ENCODE peak calls at places on chromosomes 13 and 19, in four cellular contexts. O is body of pancreas, T is tibial nerve, N is A549. Y is an unnamed sample. For H3K4me1, the result is how much of the 10 kb centered on the place peaks cover.

GRCh38 chr19:5870986-5871394 is 650 bp upstream of the FUT5 start:
- DNase-seq in O (no peak), T (no peak), N (no peak), Y (no peak)

GRCh38 chr19:38478273-38478971 is 44.9 kb downstream of the RYR1 start:
- DNase-seq in O (no peak), T (no peak), N (peak), Y (no peak)

GRCh38 chr13:87684850-87685735 is 13.9 kb downstream of the SLITRK5 start:
- DNase-seq in O (no peak), T (no peak), N (no peak), Y (no peak)

GRCh38 chr13:23674795-23675640 is 104.8 kb downstream of the TNFRSF19 start:
- DNase-seq in O (no peak), T (no peak), N (peak), Y (no peak)

GRCh38 chr19:46696052-46696451 is 20.9 kb downstream of the PRKD2 start:
- DNase-seq in O (no peak), T (no peak), N (no peak), Y (no peak)

GRCh38 chr19:1136201-1136600 is 32.4 kb downstream of the GPX4 start:
- DNase-seq in O (no peak), T (no peak), N (no peak), Y (no peak)

GRCh38 chr13:46728777-46729176 is 68.2 kb downstream of the ESD start:
- DNase-seq in O (no peak), T (no peak), N (peak), Y (no peak)

GRCh38 chr19:57473646-57474045 is 3.7 kb downstream of the ZNF772 start:
- DNase-seq in O (no peak), T (no peak), N (no peak), Y (no peak)

GRCh38 chr13:44298314-44298713 is 75.3 kb upstream of the SERP2 start:
- DNase-seq in O (no peak), T (no peak), N (no peak), Y (no peak)

GRCh38 chr19:12840091-12841079 is 2.1 kb downstream of the MAST1 start:
- DNase-seq in O (peak), T (no peak), N (no peak), Y (no peak)

GRCh38 chr13:112574476-112575294 is 13.3 kb downstream of the TUBGCP3 start:
- DNase-seq in O (no peak), T (no peak), N (no peak), Y (no peak)

GRCh38 chr19:1106841-1107654 is 3.3 kb downstream of the GPX4 start:
- DNase-seq in O (no peak), T (no peak), N (no peak), Y (peak)

GRCh38 chr19:8041553-8041952 is 11.0 kb upstream of the CCL25 start:
- DNase-seq in O (no peak), T (no peak), N (no peak), Y (no peak)

GRCh38 chr13:113750554-113751399 is 8.2 kb upstream of the TMEM255B start:
- DNase-seq in O (no peak), T (no peak), N (no peak), Y (no peak)

GRCh38 chr13:112143046-112143752 is 76.2 kb downstream of the SOX1 start:
- DNase-seq in O (no peak), T (no peak), N (no peak), Y (no peak)

GRCh38 chr13:46571189-46571901 is 18.4 kb downstream of the LRCH1 start:
- DNase-seq in O (no peak), T (no peak), N (no peak), Y (no peak)

GRCh38 chr13:94251801-94252200 is 227.7 kb downstream of the DCT start:
- DNase-seq in O (peak), T (no peak), N (no peak), Y (no peak)

GRCh38 chr19:49231804-49232203 is 74.2 kb downstream of the TRPM4 start:
- DNase-seq in O (no peak), T (no peak), N (no peak), Y (no peak)

GRCh38 chr19:38513762-38514167 is 80.3 kb downstream of the RYR1 start:
- DNase-seq in O (no peak), T (no peak), N (no peak), Y (no peak)

GRCh38 chr13:54633461-54633860 is 1604.8 kb downstream of the OLFM4 start:
- DNase-seq in O (no peak), T (no peak), N (no peak), Y (no peak)

GRCh38 chr13:31851201-31851600 is 111.9 kb downstream of the RXFP2 start:
- DNase-seq in O (no peak), T (no peak), N (no peak), Y (no peak)

GRCh38 chr13:24500977-24501376 is 11.6 kb downstream of the PARP4 start:
- DNase-seq in O (no peak), T (no peak), N (no peak), Y (no peak)

GRCh38 chr19:53432088-53432661 is 391 bp downstream of the ZNF761 start:
- DNase-seq in O (peak), T (no peak), N (no peak), Y (peak)

GRCh38 chr13:95349267-95349666 is 48.0 kb upstream of the ABCC4 start:
- DNase-seq in O (no peak), T (no peak), N (peak), Y (no peak)

GRCh38 chr13:62357887-62358645 is 942.4 kb upstream of the PCDH20 start:
- DNase-seq in O (peak), T (no peak), N (peak), Y (no peak)

GRCh38 chr19:7288131-7288530 is 6.1 kb downstream of the INSR start:
- DNase-seq in O (no peak), T (no peak), N (no peak), Y (no peak)

GRCh38 chr19:46489445-46490272 is 6.0 kb downstream of the PNMA8B start:
- DNase-seq in O (peak), T (peak), N (no peak), Y (peak)

GRCh38 chr19:11174336-11174735 is 18.8 kb upstream of the SPC24 start:
- DNase-seq in O (no peak), T (no peak), N (no peak), Y (no peak)

GRCh38 chr19:18046066-18046718 is 38.2 kb downstream of the ARRDC2 start:
- DNase-seq in O (peak), T (no peak), N (no peak), Y (no peak)

GRCh38 chr19:6064016-6064702 is 46.1 kb downstream of the RFX2 start:
- DNase-seq in O (no peak), T (no peak), N (no peak), Y (no peak)

GRCh38 chr13:101917475-101917810 is 465.0 kb downstream of the ITGBL1 start:
- DNase-seq in O (peak), T (no peak), N (no peak), Y (no peak)

GRCh38 chr19:4970558-4971423 is 1.9 kb downstream of the KDM4B start:
- DNase-seq in O (peak), T (no peak), N (no peak), Y (peak)

GRCh38 chr13:19178901-19179593 is 2.6 kb downstream of the TUBA3C start:
- DNase-seq in O (peak), T (no peak), N (no peak), Y (no peak)

GRCh38 chr13:113491418-113491883 is 940 bp upstream of the DCUN1D2 start:
- DNase-seq in O (peak), T (no peak), N (peak), Y (peak)

GRCh38 chr13:31121327-31122140 is 40.2 kb downstream of the HSPH1 start:
- DNase-seq in O (no peak), T (no peak), N (no peak), Y (no peak)

GRCh38 chr19:1852294-1852646 is 4.0 kb upstream of the REXO1 start:
- DNase-seq in O (no peak), T (no peak), N (no peak), Y (no peak)

DNA sequence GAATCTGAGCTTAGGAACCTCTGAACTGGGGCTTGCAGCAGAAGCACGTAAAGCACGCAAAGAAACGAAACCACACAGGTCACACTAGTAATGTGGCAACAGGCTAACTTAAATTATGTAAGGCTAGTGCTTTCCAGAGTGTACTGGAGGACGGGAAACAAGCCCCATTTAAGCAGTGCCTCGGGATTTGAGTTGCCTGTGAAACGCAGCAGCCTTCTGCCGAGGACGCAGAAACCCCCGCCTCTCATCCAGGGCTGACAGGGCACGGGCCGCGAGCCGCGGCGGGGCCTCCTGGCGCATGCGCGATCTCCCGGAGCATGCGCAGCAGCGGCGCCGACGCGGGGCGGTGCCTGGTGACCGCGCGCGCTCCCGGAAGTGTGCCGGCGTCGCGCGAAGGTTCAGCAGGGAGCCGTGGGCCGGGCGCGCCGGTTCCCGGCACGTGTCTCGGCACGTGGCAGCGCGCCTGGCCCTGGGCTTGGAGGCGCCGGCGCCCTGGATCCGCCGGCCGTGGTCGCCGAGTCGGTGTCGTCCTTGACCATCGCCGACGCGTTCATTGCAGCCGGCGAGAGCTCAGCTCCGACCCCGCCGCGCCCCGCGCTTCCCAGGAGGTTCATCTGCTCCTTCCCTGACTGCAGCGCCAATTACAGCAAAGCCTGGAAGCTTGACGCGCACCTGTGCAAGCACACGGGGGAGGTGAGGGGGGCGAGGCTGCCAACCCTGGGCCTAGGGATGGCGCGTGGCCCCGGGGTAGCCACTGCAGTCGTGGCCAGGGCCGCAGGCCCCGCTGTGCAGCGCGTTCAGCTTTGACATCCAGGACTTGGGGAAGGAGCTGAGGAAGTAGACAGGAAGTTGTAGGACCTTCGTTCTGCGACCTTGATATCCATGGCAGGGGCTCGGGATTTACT is at the start of gene GTF3A:
- DNase-seq in O (peak), T (peak), N (peak), Y (peak)
- TF ChIP-seq POLR2A in O (peak), T (peak), N (peak), Y (peak)

GRCh38 chr13:40673414-40673813 is 7.0 kb upstream of the FOXO1 start:
- DNase-seq in O (no peak), T (no peak), N (no peak), Y (no peak)
- H3K4me3 ChIP-seq in O (no peak), T (no peak), N (no peak), Y (no peak)

GRCh38 chr13:109892101-109892500 is 105.7 kb upstream of the IRS2 start:
- DNase-seq in O (no peak), T (no peak), N (no peak), Y (no peak)
- H3K4me1 ChIP-seq in O (under half), T (under half), N (under half), Y (under half)

DNA sequence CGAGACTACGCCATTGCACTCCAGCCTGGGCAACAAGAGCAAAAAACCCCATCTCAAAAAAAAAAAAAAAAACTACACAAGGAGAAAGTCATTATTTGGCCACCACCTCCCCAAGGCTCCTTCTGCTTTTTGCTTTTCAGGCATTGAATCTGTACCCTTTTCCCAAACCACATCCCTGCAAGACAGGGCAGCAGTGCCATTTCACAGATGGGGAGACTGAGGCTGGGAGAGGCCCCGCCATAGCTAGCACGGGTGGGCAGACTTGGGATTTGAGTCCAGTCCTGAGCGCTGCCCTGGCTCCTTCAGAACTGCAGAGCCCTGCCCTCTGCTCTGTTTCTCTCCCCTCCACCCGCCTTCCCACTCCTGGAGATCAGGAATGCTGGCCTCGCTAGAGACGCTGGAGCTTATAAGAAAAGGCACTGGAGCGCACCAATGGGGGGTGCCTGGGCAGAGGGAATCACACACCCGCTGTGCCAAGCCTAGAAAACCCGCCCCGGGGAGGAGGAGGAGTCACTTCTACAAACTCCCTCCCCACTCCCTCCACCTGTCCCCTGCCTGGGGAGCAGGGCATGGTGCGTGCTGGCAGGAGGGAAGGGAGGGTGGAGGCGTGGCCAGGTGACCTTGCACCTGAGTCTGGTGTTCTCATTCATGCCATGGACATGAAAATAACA is 17.6 kb downstream of the TJP3 start:
- DNase-seq in O (peak), T (no peak), N (no peak), Y (no peak)
- TF ChIP-seq POLR2A in O (no peak), T (no peak), N (no peak), Y (no peak)

GRCh38 chr19:54470276-54470887 is 2.7 kb downstream of the CDC42EP5 start:
- DNase-seq in O (no peak), T (no peak), N (no peak), Y (no peak)
- H3K4me3 ChIP-seq in O (no peak), T (peak), N (no peak), Y (peak)

GRCh38 chr19:14166448-14166847 is 30.1 kb upstream of the ASF1B start:
- DNase-seq in O (no peak), T (no peak), N (no peak), Y (no peak)

GRCh38 chr19:14167013-14167593 is 30.7 kb upstream of the ASF1B start:
- DNase-seq in O (no peak), T (no peak), N (no peak), Y (no peak)

GRCh38 chr19:14164724-14165493 is 28.5 kb upstream of the ASF1B start:
- DNase-seq in O (no peak), T (no peak), N (no peak), Y (no peak)

GRCh38 chr19:14167594-14168138 is 31.3 kb upstream of the ASF1B start:
- DNase-seq in O (no peak), T (no peak), N (no peak), Y (no peak)

DNA sequence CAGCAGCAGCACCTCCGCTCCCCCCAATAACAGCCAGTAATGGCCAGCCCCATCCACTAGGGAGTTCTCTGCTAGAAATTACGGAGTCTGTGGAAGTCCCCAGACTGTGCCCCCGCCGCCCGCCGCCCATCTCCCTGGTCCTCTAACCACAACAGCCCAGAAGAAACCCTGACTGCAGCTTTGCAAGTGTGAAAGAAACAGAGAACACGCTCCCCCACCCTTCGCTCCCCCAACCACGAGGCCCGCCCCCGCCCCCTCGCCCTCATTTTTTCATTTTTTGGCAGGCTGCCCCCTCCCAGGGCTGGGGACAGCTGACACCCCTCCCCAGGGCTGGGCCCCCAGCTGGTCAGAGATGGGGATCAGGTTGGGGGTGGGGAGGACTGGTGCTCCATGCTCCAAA is 29.6 kb upstream of the ASF1B start:
- DNase-seq in O (no peak), T (no peak), N (no peak), Y (no peak)
- H3K4me1 ChIP-seq in O (under half), T (under half), N (under half), Y (under half)

GRCh38 chr13:21020581-21020980 is 40.8 kb downstream of the LATS2 start:
- DNase-seq in O (no peak), T (no peak), N (no peak), Y (no peak)
- TF ChIP-seq POLR2A in O (no peak), T (no peak), N (no peak), Y (no peak)

GRCh38 chr13:74305876-74306275 is 171.7 kb upstream of the KLF12 start:
- DNase-seq in O (no peak), T (no peak), N (no peak), Y (no peak)

GRCh38 chr13:74299688-74300087 is 165.5 kb upstream of the KLF12 start:
- DNase-seq in O (peak), T (no peak), N (no peak), Y (no peak)

GRCh38 chr13:74306496-74306895 is 172.3 kb upstream of the KLF12 start:
- DNase-seq in O (no peak), T (no peak), N (no peak), Y (no peak)

GRCh38 chr13:74298912-74299311 is 164.7 kb upstream of the KLF12 start:
- DNase-seq in O (no peak), T (no peak), N (no peak), Y (no peak)

GRCh38 chr13:74301200-74302063 is 167.2 kb upstream of the KLF12 start:
- DNase-seq in O (no peak), T (no peak), N (no peak), Y (no peak)
- H3K4me3 ChIP-seq in O (no peak), T (no peak), N (no peak), Y (no peak)

GRCh38 chr13:48994731-48995130 is 19.0 kb downstream of the FNDC3A start:
- DNase-seq in O (no peak), T (no peak), N (no peak), Y (no peak)
- H3K4me1 ChIP-seq in O (under half), T (under half), N (under half), Y (under half)

Y was measured in spleen.